ENCODE peak calls at places on chromosomes 7 and 10, in five cellular contexts. One of them, this sample, is unnamed.

GRCh38 chr7:16004661-16005060 is 318.2 kb upstream of the MEOX2 start:
- DNase-seq in coronary artery: no peak
- DNase-seq in WTC11: no peak
- DNase-seq in keratinocyte: no peak
- DNase-seq in GM13977: no peak
- DNase-seq in this sample: no peak

GRCh38 chr10:132606536-132607316 is 69.1 kb downstream of the INPP5A start:
- DNase-seq in WTC11: no peak
- DNase-seq in keratinocyte: no peak
- DNase-seq in GM13977: no peak
- DNase-seq in coronary artery: peak
- DNase-seq in this sample: no peak

GRCh38 chr7:55086413-55087201 is 67.8 kb downstream of the EGFR start:
- DNase-seq in GM13977: peak
- DNase-seq in keratinocyte: no peak
- DNase-seq in coronary artery: no peak
- DNase-seq in WTC11: no peak
- DNase-seq in this sample: peak

GRCh38 chr7:116548506-116548905 is 23.7 kb downstream of the CAV1 start:
- DNase-seq in WTC11: no peak
- DNase-seq in keratinocyte: no peak
- DNase-seq in coronary artery: no peak
- DNase-seq in GM13977: no peak
- DNase-seq in this sample: peak

GRCh38 chr10:84665883-84666463 is 337.6 kb downstream of the CCSER2 start:
- DNase-seq in WTC11: peak
- DNase-seq in coronary artery: no peak
- DNase-seq in keratinocyte: no peak
- DNase-seq in GM13977: peak
- DNase-seq in this sample: peak

GRCh38 chr7:132475669-132476116 is 100.6 kb downstream of the PLXNA4 start:
- DNase-seq in keratinocyte: no peak
- DNase-seq in WTC11: no peak
- DNase-seq in GM13977: no peak
- DNase-seq in coronary artery: no peak
- DNase-seq in this sample: no peak

GRCh38 chr10:122419016-122419415 is 35.4 kb upstream of the ARMS2 start:
- DNase-seq in coronary artery: no peak
- DNase-seq in WTC11: no peak
- DNase-seq in keratinocyte: no peak
- DNase-seq in GM13977: no peak
- DNase-seq in this sample: no peak

GRCh38 chr10:5840314-5841307 is 27.4 kb upstream of the GDI2 start:
- DNase-seq in GM13977: peak
- DNase-seq in coronary artery: no peak
- DNase-seq in keratinocyte: no peak
- DNase-seq in WTC11: no peak
- DNase-seq in this sample: peak

GRCh38 chr10:70602665-70603438 is at the start of gene PRF1:
- DNase-seq in keratinocyte: no peak
- DNase-seq in WTC11: no peak
- DNase-seq in coronary artery: no peak
- DNase-seq in GM13977: no peak
- DNase-seq in this sample: peak

GRCh38 chr7:2196381-2197378 is 36.1 kb downstream of the MAD1L1 start:
- DNase-seq in GM13977: no peak
- DNase-seq in coronary artery: peak
- DNase-seq in keratinocyte: no peak
- DNase-seq in WTC11: no peak
- DNase-seq in this sample: no peak

DNA sequence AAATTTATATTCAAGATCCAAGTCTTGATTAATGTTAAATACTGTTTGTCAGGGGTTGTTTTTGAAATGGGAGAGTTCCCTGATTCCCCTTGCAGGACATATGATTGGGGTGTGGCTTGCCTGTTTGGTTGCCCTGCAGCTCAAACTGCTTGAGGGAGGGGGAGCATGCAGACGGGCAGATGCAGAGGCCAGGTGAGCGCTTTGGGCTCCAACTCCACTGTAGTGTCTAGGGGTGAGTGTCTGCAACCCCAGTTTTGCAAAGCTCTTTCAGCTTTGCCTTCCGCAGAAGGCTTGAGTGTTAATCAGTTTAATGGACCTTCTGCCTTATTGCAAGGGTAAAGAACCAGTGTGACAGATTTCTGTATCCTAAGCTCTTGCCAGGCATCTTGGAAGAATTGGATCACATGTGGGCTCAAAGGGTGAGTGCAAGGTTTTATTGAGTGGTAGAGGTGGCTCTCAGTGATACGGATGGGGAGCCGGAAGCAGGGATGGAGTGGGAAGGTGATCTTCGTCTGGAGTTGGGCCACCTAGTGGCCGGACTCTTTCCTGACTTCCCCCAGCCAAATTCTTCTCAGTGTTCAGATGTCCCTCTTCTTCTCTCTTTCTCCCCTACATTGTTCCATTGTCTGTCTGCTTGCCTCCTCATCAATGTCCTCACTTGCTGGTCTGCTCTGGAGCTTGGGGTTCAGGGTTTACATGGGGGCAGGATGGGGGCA is 479.7 kb downstream of the ATRNL1 start:
- DNase-seq in GM13977: no peak
- DNase-seq in WTC11: peak
- DNase-seq in coronary artery: no peak
- DNase-seq in keratinocyte: no peak
- DNase-seq in this sample: peak
- TF ChIP-seq CTCF in GM13977: peak
- TF ChIP-seq CTCF in WTC11: peak
- TF ChIP-seq CTCF in coronary artery: no peak
- TF ChIP-seq CTCF in keratinocyte: peak
- TF ChIP-seq CTCF in this sample: no peak

GRCh38 chr10:119872860-119873671 is 423 bp upstream of the MCMBP start:
- DNase-seq in coronary artery: peak
- DNase-seq in GM13977: peak
- DNase-seq in keratinocyte: no peak
- DNase-seq in WTC11: peak
- DNase-seq in this sample: peak
- TF ChIP-seq CTCF in coronary artery: no peak
- TF ChIP-seq CTCF in GM13977: no peak
- TF ChIP-seq CTCF in keratinocyte: no peak
- TF ChIP-seq CTCF in WTC11: no peak
- TF ChIP-seq CTCF in this sample: no peak

GRCh38 chr10:12949248-12949647 is 52.3 kb downstream of the CCDC3 start:
- DNase-seq in keratinocyte: no peak
- DNase-seq in GM13977: no peak
- DNase-seq in WTC11: peak
- DNase-seq in coronary artery: no peak
- DNase-seq in this sample: no peak
- TF ChIP-seq CTCF in keratinocyte: peak
- TF ChIP-seq CTCF in GM13977: no peak
- TF ChIP-seq CTCF in WTC11: no peak
- TF ChIP-seq CTCF in coronary artery: no peak
- TF ChIP-seq CTCF in this sample: no peak

GRCh38 chr7:22587322-22587721 is 87.3 kb upstream of the STEAP1B start:
- DNase-seq in WTC11: no peak
- DNase-seq in GM13977: no peak
- DNase-seq in keratinocyte: no peak
- DNase-seq in coronary artery: no peak
- DNase-seq in this sample: no peak

GRCh38 chr7:22588396-22588795 is 88.4 kb upstream of the STEAP1B start:
- DNase-seq in coronary artery: no peak
- DNase-seq in keratinocyte: no peak
- DNase-seq in GM13977: no peak
- DNase-seq in WTC11: no peak
- DNase-seq in this sample: no peak

GRCh38 chr7:22584179-22584578 is 84.2 kb upstream of the STEAP1B start:
- DNase-seq in GM13977: peak
- DNase-seq in coronary artery: no peak
- DNase-seq in keratinocyte: no peak
- DNase-seq in WTC11: no peak
- DNase-seq in this sample: peak

GRCh38 chr7:22586101-22586805 is 86.3 kb upstream of the STEAP1B start:
- DNase-seq in coronary artery: no peak
- DNase-seq in WTC11: no peak
- DNase-seq in keratinocyte: no peak
- DNase-seq in GM13977: no peak
- DNase-seq in this sample: no peak

DNA sequence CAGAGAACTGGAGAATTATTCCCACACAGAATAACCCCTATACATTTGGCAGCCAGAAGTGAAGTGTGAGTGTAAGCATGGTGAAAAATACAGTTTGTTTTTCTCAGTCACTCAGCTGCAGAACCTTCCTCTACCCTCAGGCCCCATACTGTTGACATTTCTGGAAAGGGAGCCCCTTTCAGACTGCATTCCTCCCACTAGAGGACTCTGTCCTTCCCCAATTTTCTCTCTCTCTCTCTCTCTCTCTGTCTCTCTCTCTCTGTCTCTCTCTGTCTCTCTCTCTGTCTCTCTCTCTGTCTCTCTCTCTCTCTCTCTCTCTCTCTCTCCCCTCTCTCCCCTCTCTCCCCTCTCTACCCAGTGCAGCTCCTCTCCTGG is 86.8 kb upstream of the STEAP1B start:
- DNase-seq in GM13977: no peak
- DNase-seq in WTC11: no peak
- DNase-seq in keratinocyte: no peak
- DNase-seq in coronary artery: no peak
- DNase-seq in this sample: no peak
- TF ChIP-seq CTCF in GM13977: no peak
- TF ChIP-seq CTCF in WTC11: no peak
- TF ChIP-seq CTCF in keratinocyte: peak
- TF ChIP-seq CTCF in coronary artery: no peak
- TF ChIP-seq CTCF in this sample: no peak

GRCh38 chr10:78381072-78381471 is 347.4 kb downstream of the RPS24 start:
- DNase-seq in WTC11: peak
- DNase-seq in keratinocyte: no peak
- DNase-seq in coronary artery: no peak
- DNase-seq in GM13977: no peak
- DNase-seq in this sample: no peak
- TF ChIP-seq CTCF in WTC11: peak
- TF ChIP-seq CTCF in keratinocyte: no peak
- TF ChIP-seq CTCF in coronary artery: no peak
- TF ChIP-seq CTCF in GM13977: no peak
- TF ChIP-seq CTCF in this sample: no peak

GRCh38 chr10:55989188-55989587 is 371.9 kb downstream of the ZWINT start:
- DNase-seq in keratinocyte: no peak
- DNase-seq in coronary artery: no peak
- DNase-seq in GM13977: no peak
- DNase-seq in WTC11: no peak
- DNase-seq in this sample: no peak
- TF ChIP-seq CTCF in keratinocyte: no peak
- TF ChIP-seq CTCF in coronary artery: no peak
- TF ChIP-seq CTCF in GM13977: no peak
- TF ChIP-seq CTCF in WTC11: no peak
- TF ChIP-seq CTCF in this sample: no peak

This sample was measured in GM20000.